ENCODE peak calls at places on chromosomes 2 and 18, in four cellular contexts. L is Calu3, B is HEK293T, O is fibroblast of lung. D is an unnamed sample.

GRCh38 chr2:226215902-226216503 is 583.6 kb downstream of the IRS1 start:
- DNase-seq in L (peak; percentile 60), B (peak; percentile 53), O (peak; percentile 43), D (peak; percentile 84)

GRCh38 chr2:162029287-162029901 is 44.6 kb downstream of the DPP4 start:
- DNase-seq in L (peak; percentile 70), B (no peak), O (peak; percentile 46), D (no peak)

GRCh38 chr18:68177807-68178702 is 536.9 kb downstream of the TMX3 start:
- DNase-seq in L (peak; percentile 55), B (no peak), O (peak; percentile 99), D (no peak)

GRCh38 chr2:74498500-74499268 is 719 bp downstream of the LBX2 start:
- DNase-seq in L (no peak), B (no peak), O (no peak), D (peak; percentile 73)

GRCh38 chr2:23249348-23249747 is 135.6 kb upstream of the KLHL29 start:
- DNase-seq in L (no peak), B (no peak), O (no peak), D (no peak)

GRCh38 chr2:119482481-119483394 is 41.5 kb downstream of the SCTR start:
- DNase-seq in L (no peak), B (no peak), O (no peak), D (peak; percentile 82)

GRCh38 chr2:153953761-153954160 is 82.0 kb downstream of the GALNT13 start:
- DNase-seq in L (no peak), B (no peak), O (peak; percentile 5), D (no peak)

GRCh38 chr2:196927318-196928225 is 1.1 kb upstream of the PGAP1 start:
- DNase-seq in L (peak; percentile 18), B (no peak), O (peak; percentile 93), D (peak; percentile 52)

GRCh38 chr2:30611572-30611971 is 164.5 kb downstream of the LCLAT1 start:
- DNase-seq in L (no peak), B (no peak), O (peak; percentile 85), D (peak; percentile 71)

GRCh38 chr2:113217455-113218282 is 43.9 kb downstream of the PSD4 start:
- DNase-seq in L (peak; percentile 39), B (no peak), O (peak; percentile 39), D (peak; percentile 81)

GRCh38 chr2:149033716-149034115 is 4.8 kb upstream of the LYPD6B start:
- DNase-seq in L (no peak), B (no peak), O (no peak), D (no peak)

GRCh38 chr2:100882645-100883613 is 63.0 kb downstream of the NPAS2 start:
- DNase-seq in L (peak; percentile 62), B (no peak), O (peak; percentile 71), D (peak; percentile 72)